ENCODE peak calls at places on chromosomes 4 and X, in five cellular contexts. S, O, U, R and F are unnamed samples.

GRCh38 chrX:6021316-6022091 is 207.2 kb downstream of the NLGN4X start:
- DNase-seq in S (no peak), O (no peak), U (no peak), R (no peak), F (peak; percentile 33)

GRCh38 chrX:129762448-129762847 is 17.3 kb upstream of the SASH3 start:
- DNase-seq in R (no peak), O (no peak), S (no peak), U (no peak), F (no peak)

GRCh38 chr4:64538219-64538618 is 129.0 kb upstream of the TECRL start:
- DNase-seq in O (no peak), U (no peak), S (no peak), R (no peak), F (peak; percentile 44)

GRCh38 chr4:26912069-26912468 is 51.4 kb downstream of the STIM2 start:
- DNase-seq in O (no peak), S (no peak), R (no peak), U (no peak), F (no peak)

GRCh38 chr4:83010522-83011318 is at the start of gene LIN54:
- DNase-seq in O (peak; percentile 75), R (peak; percentile 74), U (no peak), S (peak; percentile 61), F (peak; percentile 92)

GRCh38 chr4:1315838-1316536 is 26.3 kb downstream of the MAEA start:
- DNase-seq in U (no peak), R (no peak), O (no peak), S (no peak), F (no peak)

GRCh38 chr4:109332926-109333464 is 30.5 kb upstream of the COL25A1 start:
- DNase-seq in O (no peak), U (no peak), R (peak; percentile 17), S (no peak), F (peak; percentile 8)

GRCh38 chr4:15427715-15428114 is at the start of gene C1QTNF7:
- DNase-seq in R (no peak), U (no peak), S (no peak), O (no peak), F (no peak)

GRCh38 chrX:108892501-108892900 is 156.1 kb upstream of the IRS4 start:
- DNase-seq in O (no peak), R (no peak), U (no peak), S (no peak), F (no peak)

GRCh38 chr4:98771959-98772619 is 113.7 kb upstream of the TSPAN5 start:
- DNase-seq in O (no peak), U (no peak), R (no peak), S (no peak), F (no peak)

GRCh38 chr4:156293657-156294297 is 340.1 kb upstream of the CTSO start:
- DNase-seq in U (no peak), R (no peak), S (no peak), O (peak; percentile 86), F (no peak)

GRCh38 chr4:113083346-113083745 is 33.9 kb downstream of the ANK2 start:
- DNase-seq in O (no peak), R (no peak), U (no peak), S (no peak), F (no peak)

GRCh38 chrX:95505721-95506120 is 1178.9 kb upstream of the DIAPH2 start:
- DNase-seq in U (no peak), S (no peak), O (no peak), R (no peak), F (no peak)

GRCh38 chr4:185833055-185833598 is 21.1 kb upstream of the SORBS2 start:
- DNase-seq in U (no peak), S (no peak), R (no peak), O (peak; percentile 92), F (no peak)

GRCh38 chr4:169414913-169415312 is 144.2 kb upstream of the SH3RF1 start:
- DNase-seq in U (no peak), O (no peak), S (no peak), R (no peak), F (no peak)

GRCh38 chr4:169417629-169418282 is 147.0 kb upstream of the SH3RF1 start:
- DNase-seq in S (no peak), R (no peak), U (no peak), O (peak; percentile 64), F (no peak)

GRCh38 chr4:169416461-169416860 is 145.7 kb upstream of the SH3RF1 start:
- DNase-seq in O (no peak), S (no peak), U (no peak), R (no peak), F (no peak)

GRCh38 chr4:169418846-169419245 is 148.1 kb upstream of the SH3RF1 start:
- DNase-seq in R (no peak), U (no peak), S (no peak), O (no peak), F (no peak)

GRCh38 chr4:169416997-169417396 is 146.2 kb upstream of the SH3RF1 start:
- DNase-seq in U (no peak), O (peak; percentile 80), S (no peak), R (no peak), F (no peak)
- TF ChIP-seq POLR2A in U (no peak), O (no peak), S (no peak), R (no peak), F (no peak)

GRCh38 chr4:152524429-152524828 is 11.5 kb downstream of the FBXW7 start:
- DNase-seq in R (no peak), U (no peak), S (no peak), O (no peak), F (no peak)
- TF ChIP-seq MYC in R (no peak), U (no peak), S (no peak), O (no peak), F (no peak)

DNA sequence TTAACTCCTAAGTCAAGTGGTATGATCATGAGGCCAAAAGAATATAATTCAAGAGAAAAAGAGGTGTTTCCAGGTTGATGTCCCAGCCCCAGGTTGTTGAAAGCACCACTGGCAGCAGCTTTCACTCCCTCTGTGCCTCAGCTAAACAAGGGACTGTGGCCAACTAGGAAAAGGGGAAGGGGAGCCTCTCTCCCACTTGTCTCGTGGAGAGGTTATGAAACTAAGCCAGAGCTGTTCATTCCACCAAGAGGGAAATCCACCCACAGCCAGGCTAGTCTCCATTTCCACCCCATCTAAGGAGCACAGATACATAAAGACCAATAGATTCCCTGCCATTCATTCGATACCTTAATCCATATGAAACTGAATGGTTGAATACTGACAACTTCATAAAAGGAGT is 8.1 kb downstream of the ANXA5 start:
- DNase-seq in S (no peak), U (no peak), R (no peak), O (no peak), F (peak; percentile 11)
- TF ChIP-seq POLR2A in S (no peak), U (no peak), R (no peak), O (no peak), F (no peak)

GRCh38 chr4:56786955-56787354 is 34.5 kb downstream of the SPINK2 start:
- DNase-seq in R (no peak), U (no peak), O (peak; percentile 17), S (no peak), F (no peak)
- TF ChIP-seq MYC in R (no peak), U (no peak), O (no peak), S (no peak), F (no peak)

GRCh38 chrX:75155830-75156525 is at the start of gene ABCB7:
- DNase-seq in O (peak; percentile 63), S (peak; percentile 60), R (peak; percentile 25), U (peak; percentile 34), F (peak; percentile 82)
- TF ChIP-seq POLR2A in O (peak; percentile 48), S (peak; percentile 35), R (peak; percentile 78), U (peak; percentile 84), F (peak; percentile 32)

GRCh38 chr4:101956068-101956805 is 165.7 kb downstream of the BANK1 start:
- DNase-seq in R (no peak), O (peak; percentile 47), U (no peak), S (no peak), F (no peak)

GRCh38 chr4:101954351-101954750 is 163.8 kb downstream of the BANK1 start:
- DNase-seq in S (no peak), O (peak; percentile 5), U (no peak), R (no peak), F (no peak)

GRCh38 chr4:101952985-101953384 is 162.5 kb downstream of the BANK1 start:
- DNase-seq in U (no peak), O (no peak), S (no peak), R (no peak), F (no peak)

GRCh38 chr4:101954975-101955678 is 164.6 kb downstream of the BANK1 start:
- DNase-seq in U (no peak), S (no peak), O (no peak), R (no peak), F (no peak)

DNA sequence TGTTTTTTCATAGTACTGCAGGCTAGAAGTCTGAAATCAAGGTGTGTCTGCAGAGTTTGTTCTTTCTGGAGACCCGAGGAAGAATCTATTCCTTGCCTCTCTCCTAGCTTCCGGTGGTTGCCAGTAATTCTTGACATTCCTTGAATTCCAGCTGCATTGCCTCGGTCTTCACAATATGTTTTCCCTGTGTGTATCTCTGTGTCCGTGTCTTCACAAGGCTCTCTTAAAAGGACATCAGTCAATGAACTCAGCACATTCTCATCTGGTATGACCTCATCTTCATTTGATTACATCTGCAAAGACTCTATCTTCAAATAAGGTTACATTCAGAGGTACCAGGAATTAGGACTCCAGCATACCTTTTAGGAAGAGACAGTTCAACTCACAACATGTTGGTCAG is 163.4 kb downstream of the BANK1 start:
- DNase-seq in O (peak; percentile 25), U (no peak), S (no peak), R (no peak), F (no peak)
- TF ChIP-seq MYC in O (no peak), U (no peak), S (no peak), R (no peak), F (no peak)

GRCh38 chrX:120604359-120604782 is 470 bp downstream of the MCTS1 start:
- DNase-seq in O (peak; percentile 45), S (peak; percentile 37), R (peak; percentile 36), U (no peak), F (peak; percentile 59)

DNA sequence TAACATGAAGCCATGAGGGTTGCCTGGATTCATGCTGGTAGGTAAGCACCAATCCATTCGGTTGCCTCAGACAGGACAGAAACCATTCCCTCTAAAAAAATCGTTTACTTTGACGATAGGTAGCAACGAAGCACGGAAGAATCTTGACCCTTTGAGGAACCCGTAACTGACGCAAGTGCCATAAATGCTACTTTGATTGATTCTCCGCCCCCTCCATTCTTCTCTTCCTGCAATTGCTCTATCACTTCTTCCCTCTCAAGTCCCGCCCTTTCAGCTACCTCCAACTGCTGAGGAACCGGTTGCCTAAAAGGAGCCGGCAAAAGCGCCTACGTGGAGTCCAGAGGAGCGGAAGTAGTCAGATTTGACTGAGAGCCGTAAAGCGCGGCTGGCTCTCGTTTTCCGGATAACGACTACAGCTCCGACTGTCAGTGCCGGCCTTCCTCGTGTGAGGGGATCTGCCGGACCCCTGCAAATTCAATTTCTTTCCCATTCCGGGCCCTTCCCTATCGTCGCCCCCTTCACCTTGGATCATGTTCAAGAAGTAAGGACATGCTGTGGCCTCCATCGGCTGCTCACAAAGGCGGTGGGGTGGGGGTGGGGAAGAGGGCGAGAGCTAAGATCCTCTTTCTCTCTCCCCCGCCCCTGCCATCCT is at the start of gene MCTS1:
- DNase-seq in R (peak; percentile 67), U (peak; percentile 78), O (peak; percentile 94), S (peak; percentile 76), F (peak; percentile 95)
- TF ChIP-seq POLR2A in R (peak; percentile 88), U (peak; percentile 65), O (no peak), S (peak; percentile 34), F (peak; percentile 40)